ENCODE peak calls at places on chromosomes 11 and 22, in eight cellular contexts. One of them, this sample, is unnamed.

GRCh38 chr11:17014774-17015638 is 792 bp upstream of the PLEKHA7 start:
- DNase-seq in neuronal stem cell: peak; percentile 32
- DNase-seq in GOT3: no peak
- DNase-seq in anterior cingulate cortex: no peak
- DNase-seq in CD8-positive, alpha-beta T cell: no peak
- DNase-seq in NCI-H510A: no peak
- DNase-seq in activated naive CD4-positive, alpha-beta T cell: no peak
- DNase-seq in Kasumi-1: peak; percentile 26
- DNase-seq in this sample: peak; percentile 36

GRCh38 chr11:95531116-95531515 is 258.5 kb downstream of the FAM76B start:
- DNase-seq in CD8-positive, alpha-beta T cell: no peak
- DNase-seq in GOT3: no peak
- DNase-seq in Kasumi-1: peak; percentile 69
- DNase-seq in NCI-H510A: no peak
- DNase-seq in neuronal stem cell: no peak
- DNase-seq in activated naive CD4-positive, alpha-beta T cell: no peak
- DNase-seq in anterior cingulate cortex: no peak
- DNase-seq in this sample: no peak

GRCh38 chr11:12767022-12767421 is 92.8 kb downstream of the TEAD1 start:
- DNase-seq in neuronal stem cell: no peak
- DNase-seq in NCI-H510A: no peak
- DNase-seq in Kasumi-1: no peak
- DNase-seq in GOT3: no peak
- DNase-seq in anterior cingulate cortex: no peak
- DNase-seq in activated naive CD4-positive, alpha-beta T cell: no peak
- DNase-seq in CD8-positive, alpha-beta T cell: no peak
- DNase-seq in this sample: no peak

GRCh38 chr22:18078329-18079041 is 695 bp downstream of the PEX26 start:
- DNase-seq in neuronal stem cell: no peak
- DNase-seq in anterior cingulate cortex: no peak
- DNase-seq in NCI-H510A: peak; percentile 28
- DNase-seq in CD8-positive, alpha-beta T cell: no peak
- DNase-seq in activated naive CD4-positive, alpha-beta T cell: no peak
- DNase-seq in GOT3: no peak
- DNase-seq in Kasumi-1: peak; percentile 23
- DNase-seq in this sample: peak; percentile 15

GRCh38 chr11:32829157-32829679 is 509 bp upstream of the PRRG4 start:
- DNase-seq in Kasumi-1: no peak
- DNase-seq in activated naive CD4-positive, alpha-beta T cell: no peak
- DNase-seq in neuronal stem cell: no peak
- DNase-seq in CD8-positive, alpha-beta T cell: no peak
- DNase-seq in anterior cingulate cortex: no peak
- DNase-seq in NCI-H510A: peak; percentile 5
- DNase-seq in GOT3: peak; percentile 11
- DNase-seq in this sample: no peak

GRCh38 chr11:113151502-113151901 is 162.9 kb upstream of the TTC12 start:
- DNase-seq in anterior cingulate cortex: no peak
- DNase-seq in NCI-H510A: no peak
- DNase-seq in neuronal stem cell: no peak
- DNase-seq in Kasumi-1: no peak
- DNase-seq in GOT3: no peak
- DNase-seq in activated naive CD4-positive, alpha-beta T cell: no peak
- DNase-seq in CD8-positive, alpha-beta T cell: no peak
- DNase-seq in this sample: no peak

GRCh38 chr22:50705219-50705691 is 32.6 kb downstream of the SHANK3 start:
- DNase-seq in GOT3: no peak
- DNase-seq in CD8-positive, alpha-beta T cell: no peak
- DNase-seq in activated naive CD4-positive, alpha-beta T cell: no peak
- DNase-seq in neuronal stem cell: peak; percentile 93
- DNase-seq in anterior cingulate cortex: peak; percentile 86
- DNase-seq in Kasumi-1: no peak
- DNase-seq in NCI-H510A: peak; percentile 87
- DNase-seq in this sample: peak; percentile 70

GRCh38 chr22:25953919-25954318 is 211.9 kb downstream of the MYO18B start:
- DNase-seq in activated naive CD4-positive, alpha-beta T cell: no peak
- DNase-seq in GOT3: no peak
- DNase-seq in anterior cingulate cortex: no peak
- DNase-seq in neuronal stem cell: no peak
- DNase-seq in NCI-H510A: no peak
- DNase-seq in Kasumi-1: no peak
- DNase-seq in CD8-positive, alpha-beta T cell: no peak
- DNase-seq in this sample: peak; percentile 19

GRCh38 chr11:95404370-95404769 is 173.4 kb upstream of the SESN3 start:
- DNase-seq in NCI-H510A: no peak
- DNase-seq in activated naive CD4-positive, alpha-beta T cell: no peak
- DNase-seq in Kasumi-1: no peak
- DNase-seq in CD8-positive, alpha-beta T cell: no peak
- DNase-seq in anterior cingulate cortex: no peak
- DNase-seq in neuronal stem cell: no peak
- DNase-seq in GOT3: no peak
- DNase-seq in this sample: no peak

GRCh38 chr11:134819026-134819425 is 407.0 kb upstream of the B3GAT1 start:
- DNase-seq in neuronal stem cell: no peak
- DNase-seq in GOT3: no peak
- DNase-seq in activated naive CD4-positive, alpha-beta T cell: no peak
- DNase-seq in CD8-positive, alpha-beta T cell: no peak
- DNase-seq in Kasumi-1: no peak
- DNase-seq in anterior cingulate cortex: no peak
- DNase-seq in NCI-H510A: no peak
- DNase-seq in this sample: no peak

GRCh38 chr22:48500481-48501230 is 1327.0 kb downstream of the BRD1 start:
- DNase-seq in NCI-H510A: no peak
- DNase-seq in CD8-positive, alpha-beta T cell: no peak
- DNase-seq in neuronal stem cell: no peak
- DNase-seq in GOT3: no peak
- DNase-seq in Kasumi-1: no peak
- DNase-seq in anterior cingulate cortex: peak; percentile 57
- DNase-seq in activated naive CD4-positive, alpha-beta T cell: no peak
- DNase-seq in this sample: no peak

GRCh38 chr11:128687321-128687720 is 6.6 kb upstream of the FLI1 start:
- DNase-seq in NCI-H510A: no peak
- DNase-seq in neuronal stem cell: no peak
- DNase-seq in CD8-positive, alpha-beta T cell: no peak
- DNase-seq in activated naive CD4-positive, alpha-beta T cell: no peak
- DNase-seq in Kasumi-1: no peak
- DNase-seq in GOT3: no peak
- DNase-seq in anterior cingulate cortex: no peak
- DNase-seq in this sample: no peak

GRCh38 chr22:32904044-32904443 is 102.5 kb downstream of the TIMP3 start:
- DNase-seq in CD8-positive, alpha-beta T cell: no peak
- DNase-seq in NCI-H510A: no peak
- DNase-seq in Kasumi-1: no peak
- DNase-seq in GOT3: no peak
- DNase-seq in activated naive CD4-positive, alpha-beta T cell: no peak
- DNase-seq in neuronal stem cell: peak; percentile 38
- DNase-seq in anterior cingulate cortex: peak; percentile 26
- DNase-seq in this sample: no peak

GRCh38 chr11:119666463-119667131 is 62.4 kb downstream of the NECTIN1 start:
- DNase-seq in anterior cingulate cortex: peak; percentile 73
- DNase-seq in GOT3: peak; percentile 14
- DNase-seq in Kasumi-1: peak; percentile 23
- DNase-seq in NCI-H510A: peak; percentile 32
- DNase-seq in activated naive CD4-positive, alpha-beta T cell: peak; percentile 6
- DNase-seq in neuronal stem cell: peak; percentile 75
- DNase-seq in CD8-positive, alpha-beta T cell: peak; percentile 40
- DNase-seq in this sample: peak; percentile 83

GRCh38 chr11:31262761-31263160 is 106.8 kb downstream of the DCDC1 start:
- DNase-seq in NCI-H510A: no peak
- DNase-seq in neuronal stem cell: no peak
- DNase-seq in Kasumi-1: no peak
- DNase-seq in activated naive CD4-positive, alpha-beta T cell: no peak
- DNase-seq in CD8-positive, alpha-beta T cell: no peak
- DNase-seq in anterior cingulate cortex: no peak
- DNase-seq in GOT3: no peak
- DNase-seq in this sample: no peak

GRCh38 chr11:92596596-92597317 is 372.1 kb downstream of the FAT3 start:
- DNase-seq in NCI-H510A: no peak
- DNase-seq in CD8-positive, alpha-beta T cell: no peak
- DNase-seq in anterior cingulate cortex: no peak
- DNase-seq in GOT3: no peak
- DNase-seq in Kasumi-1: no peak
- DNase-seq in neuronal stem cell: no peak
- DNase-seq in activated naive CD4-positive, alpha-beta T cell: no peak
- DNase-seq in this sample: no peak

GRCh38 chr11:121669422-121669821 is 216.7 kb upstream of the SORL1-AS1 start:
- DNase-seq in GOT3: no peak
- DNase-seq in neuronal stem cell: no peak
- DNase-seq in CD8-positive, alpha-beta T cell: no peak
- DNase-seq in NCI-H510A: no peak
- DNase-seq in anterior cingulate cortex: no peak
- DNase-seq in activated naive CD4-positive, alpha-beta T cell: no peak
- DNase-seq in Kasumi-1: no peak
- DNase-seq in this sample: no peak

GRCh38 chr22:19941365-19942070 is at the start of the genes COMT and TXNRD2:
- DNase-seq in activated naive CD4-positive, alpha-beta T cell: peak; percentile 53
- DNase-seq in Kasumi-1: no peak
- DNase-seq in anterior cingulate cortex: peak; percentile 45
- DNase-seq in NCI-H510A: no peak
- DNase-seq in CD8-positive, alpha-beta T cell: peak; percentile 63
- DNase-seq in neuronal stem cell: no peak
- DNase-seq in GOT3: no peak
- DNase-seq in this sample: peak; percentile 41

GRCh38 chr11:10304495-10305261 is at the start of gene ADM:
- DNase-seq in NCI-H510A: no peak
- DNase-seq in neuronal stem cell: peak; percentile 74
- DNase-seq in CD8-positive, alpha-beta T cell: no peak
- DNase-seq in GOT3: peak; percentile 77
- DNase-seq in Kasumi-1: peak; percentile 57
- DNase-seq in activated naive CD4-positive, alpha-beta T cell: no peak
- DNase-seq in anterior cingulate cortex: peak; percentile 71
- DNase-seq in this sample: peak; percentile 69

GRCh38 chr11:33988586-33989370 is 62.8 kb upstream of the CAPRIN1 start:
- DNase-seq in neuronal stem cell: no peak
- DNase-seq in anterior cingulate cortex: no peak
- DNase-seq in NCI-H510A: no peak
- DNase-seq in CD8-positive, alpha-beta T cell: no peak
- DNase-seq in activated naive CD4-positive, alpha-beta T cell: no peak
- DNase-seq in Kasumi-1: no peak
- DNase-seq in GOT3: no peak
- DNase-seq in this sample: no peak

GRCh38 chr11:7450836-7451235 is 34.5 kb upstream of the OLFML1 start:
- DNase-seq in CD8-positive, alpha-beta T cell: no peak
- DNase-seq in neuronal stem cell: no peak
- DNase-seq in activated naive CD4-positive, alpha-beta T cell: no peak
- DNase-seq in Kasumi-1: no peak
- DNase-seq in NCI-H510A: no peak
- DNase-seq in GOT3: no peak
- DNase-seq in anterior cingulate cortex: no peak
- DNase-seq in this sample: no peak

GRCh38 chr11:86632499-86633269 is 39.7 kb downstream of the ME3 start:
- DNase-seq in NCI-H510A: no peak
- DNase-seq in activated naive CD4-positive, alpha-beta T cell: no peak
- DNase-seq in CD8-positive, alpha-beta T cell: peak; percentile 0
- DNase-seq in neuronal stem cell: peak; percentile 12
- DNase-seq in anterior cingulate cortex: no peak
- DNase-seq in GOT3: no peak
- DNase-seq in Kasumi-1: peak; percentile 83
- DNase-seq in this sample: no peak

GRCh38 chr22:33864723-33865130 is 55.5 kb downstream of the LARGE1 start:
- DNase-seq in CD8-positive, alpha-beta T cell: no peak
- DNase-seq in anterior cingulate cortex: no peak
- DNase-seq in activated naive CD4-positive, alpha-beta T cell: no peak
- DNase-seq in GOT3: no peak
- DNase-seq in Kasumi-1: no peak
- DNase-seq in NCI-H510A: no peak
- DNase-seq in neuronal stem cell: no peak
- DNase-seq in this sample: no peak

This sample was measured in progenitor cell of endocrine pancreas.